ENCODE peak calls at places on chromosomes 6 and 20, in ten cellular contexts. Q is osteocyte; Y is cardiac muscle cell; O is GOT3; M is GM19239; L is NCI-H446; X is stimulated activated naive B cell treated with anti-CD40 and anti-IgM and Interleukin-4, amounts not matched to agents 10 μg/mL and 1 μg/mL and 100 μg/mL, for 72 hours; C is SW480; B is nephron progenitor cell; F is coronary artery. R is an unnamed sample.

GRCh38 chr6:4503700-4504099 is 272.5 kb upstream of the CDYL start:
- DNase-seq in O (no peak), B (no peak), Q (no peak), Y (no peak), F (no peak), C (no peak), L (no peak), M (no peak), X (no peak), R (no peak)

GRCh38 chr20:16205505-16205904 is 367.7 kb downstream of the KIF16B start:
- DNase-seq in X (no peak), C (no peak), O (no peak), M (no peak), Q (no peak), L (no peak), Y (no peak), B (no peak), F (no peak), R (no peak)

GRCh38 chr6:43909474-43910148 is 139.6 kb downstream of the VEGFA start:
- DNase-seq in C (no peak), Q (no peak), X (no peak), Y (no peak), M (no peak), B (no peak), L (no peak), F (no peak), O (no peak), R (no peak)

GRCh38 chr20:51318058-51318960 is 224.2 kb downstream of the NFATC2 start:
- DNase-seq in F (no peak), X (peak; percentile 20), B (peak; percentile 84), Q (no peak), C (peak; percentile 28), M (no peak), Y (peak; percentile 58), O (no peak), L (peak; percentile 25), R (peak; percentile 63)

GRCh38 chr6:140912686-140913085 is 1220.0 kb upstream of the GJE1 start:
- DNase-seq in B (no peak), O (no peak), L (no peak), Q (no peak), X (no peak), Y (no peak), F (no peak), M (no peak), C (no peak), R (no peak)

GRCh38 chr6:18166314-18167007 is 11.2 kb downstream of the KDM1B start:
- DNase-seq in F (no peak), L (no peak), O (no peak), X (no peak), B (no peak), M (no peak), Y (no peak), C (no peak), Q (no peak), R (no peak)

GRCh38 chr6:19838442-19839236 is 1.5 kb downstream of the ID4 start:
- DNase-seq in Q (peak; percentile 85), Y (no peak), X (no peak), L (peak; percentile 35), C (peak; percentile 35), O (no peak), M (no peak), F (peak; percentile 76), B (peak; percentile 69), R (peak; percentile 27)

GRCh38 chr6:132021552-132022375 is 70.6 kb upstream of the CCN2 start:
- DNase-seq in X (no peak), O (no peak), M (no peak), Q (no peak), Y (no peak), B (no peak), F (no peak), C (peak; percentile 37), L (no peak), R (no peak)

GRCh38 chr6:16697437-16698162 is 63.7 kb downstream of the ATXN1 start:
- DNase-seq in B (no peak), F (no peak), X (no peak), M (no peak), O (no peak), Y (no peak), C (no peak), Q (no peak), L (no peak), R (no peak)

GRCh38 chr6:143689852-143690251 is 12.1 kb downstream of the PHACTR2 start:
- DNase-seq in F (no peak), Q (no peak), O (no peak), Y (no peak), C (no peak), L (no peak), X (no peak), B (no peak), M (no peak), R (no peak)

GRCh38 chr20:57559658-57560553 is 1.0 kb upstream of the PCK1 start:
- DNase-seq in X (no peak), L (no peak), F (no peak), B (no peak), O (no peak), M (no peak), C (no peak), Y (no peak), Q (no peak), R (no peak)

GRCh38 chr6:169571123-169571962 is 130.5 kb downstream of the WDR27 start:
- DNase-seq in F (no peak), C (no peak), M (no peak), Y (peak; percentile 37), Q (no peak), O (no peak), L (no peak), B (no peak), X (no peak), R (no peak)

GRCh38 chr20:32356935-32357868 is 929 bp upstream of the ASXL1 start:
- DNase-seq in O (no peak), X (no peak), F (no peak), B (peak; percentile 22), C (peak; percentile 74), Y (peak; percentile 64), Q (no peak), L (no peak), M (no peak), R (no peak)

GRCh38 chr6:159837511-159837910 is 37.4 kb downstream of the PNLDC1 start:
- DNase-seq in Y (no peak), L (no peak), O (no peak), X (no peak), M (no peak), B (no peak), Q (no peak), C (no peak), F (no peak), R (no peak)

GRCh38 chr6:138349891-138350290 is 27.8 kb upstream of the SMIM28 start:
- DNase-seq in Y (peak; percentile 55), L (peak; percentile 11), B (no peak), X (no peak), C (no peak), Q (no peak), F (no peak), M (no peak), O (no peak), R (no peak)

GRCh38 chr6:132820629-132821381 is 6.4 kb downstream of the RPS12 start:
- DNase-seq in O (no peak), M (no peak), C (peak; percentile 50), F (no peak), X (no peak), B (no peak), Y (no peak), Q (no peak), L (no peak), R (no peak)

GRCh38 chr6:14711056-14711703 is 534.7 kb upstream of the JARID2 start:
- DNase-seq in L (peak; percentile 61), F (no peak), M (no peak), O (peak; percentile 6), X (no peak), Y (peak; percentile 91), B (no peak), C (peak; percentile 37), Q (no peak), R (peak; percentile 75)

GRCh38 chr6:157999100-158000051 is 17.7 kb downstream of the SYNJ2 start:
- DNase-seq in C (no peak), Q (no peak), L (no peak), F (peak; percentile 68), B (no peak), X (no peak), O (no peak), Y (no peak), M (no peak), R (no peak)

GRCh38 chr6:15481892-15482291 is 180.9 kb downstream of the DTNBP1 start:
- DNase-seq in F (no peak), Y (no peak), O (no peak), X (no peak), C (no peak), L (no peak), B (no peak), M (no peak), Q (no peak), R (no peak)

GRCh38 chr6:169746556-169746955 is 4.8 kb downstream of the DYNLT2 start:
- DNase-seq in O (no peak), X (no peak), B (no peak), C (no peak), F (no peak), M (no peak), Q (no peak), L (no peak), Y (no peak), R (no peak)

GRCh38 chr6:137698636-137699035 is 168.4 kb upstream of the TNFAIP3 start:
- DNase-seq in X (no peak), C (no peak), L (no peak), F (no peak), Y (peak; percentile 26), O (no peak), M (no peak), B (no peak), Q (no peak), R (no peak)

GRCh38 chr20:1467355-1468116 is 887 bp upstream of the NSFL1C start:
- DNase-seq in C (no peak), M (no peak), O (no peak), Y (no peak), B (no peak), Q (peak; percentile 72), L (no peak), F (no peak), X (peak; percentile 19), R (peak; percentile 58)

R was measured in germinal center.